ENCODE peak calls at places on chromosome 20, in four cellular contexts. T is natural killer cell, Z is T-helper 17 cell, E is amniotic stem cell. W is an unnamed sample.
A peak's percentile ranks its signal among the peaks of the same experiment; 100 is the strongest.

GRCh38 chr20:40781979-40782378 is 92.9 kb upstream of the MAFB start:
- DNase-seq in T (no peak), Z (no peak), E (no peak), W (peak; percentile 53)

GRCh38 chr20:58788896-58789295 is 61.8 kb downstream of the GNAS-AS1 start:
- DNase-seq in T (no peak), Z (no peak), E (no peak), W (no peak)

GRCh38 chr20:44279228-44279627 is 31.8 kb downstream of the FITM2 start:
- DNase-seq in T (no peak), Z (no peak), E (no peak), W (no peak)

GRCh38 chr20:47370850-47371782 is 14.6 kb upstream of the ZMYND8 start:
- DNase-seq in T (no peak), Z (no peak), E (no peak), W (no peak)

GRCh38 chr20:25676164-25676809 is 20.4 kb downstream of the ZNF337 start:
- DNase-seq in T (no peak), Z (no peak), E (no peak), W (no peak)

GRCh38 chr20:23434521-23435313 is 4.8 kb upstream of the CSTL1 start:
- DNase-seq in T (no peak), Z (no peak), E (no peak), W (no peak)

GRCh38 chr20:40561187-40561586 is 127.8 kb downstream of the MAFB start:
- DNase-seq in T (no peak), Z (no peak), E (no peak), W (no peak)

GRCh38 chr20:19047951-19048296 is 164.5 kb upstream of the SLC24A3 start:
- DNase-seq in T (no peak), Z (no peak), E (no peak), W (no peak)

GRCh38 chr20:23065438-23066201 is 16.1 kb upstream of the THBD start:
- DNase-seq in T (no peak), Z (no peak), E (no peak), W (no peak)

GRCh38 chr20:49969946-49970345 is 12.8 kb upstream of the SNAI1 start:
- DNase-seq in T (no peak), Z (no peak), E (no peak), W (no peak)

GRCh38 chr20:62052336-62052841 is 13.3 kb downstream of the TAF4 start:
- DNase-seq in T (no peak), Z (no peak), E (no peak), W (no peak)

GRCh38 chr20:621115-621756 is 11.1 kb upstream of the TCF15 start:
- DNase-seq in T (no peak), Z (no peak), E (no peak), W (no peak)

GRCh38 chr20:44206132-44206531 is 4.4 kb downstream of the OSER1 start:
- DNase-seq in T (no peak), Z (no peak), E (no peak), W (no peak)

GRCh38 chr20:61520761-61521460 is 268.9 kb downstream of the CDH4 start:
- DNase-seq in T (no peak), Z (no peak), E (no peak), W (no peak)

GRCh38 chr20:41452226-41452625 is 85.6 kb upstream of the EMILIN3 start:
- DNase-seq in T (no peak), Z (no peak), E (no peak), W (no peak)

GRCh38 chr20:56187791-56188190 is 60.7 kb upstream of the MC3R start:
- DNase-seq in T (no peak), Z (no peak), E (no peak), W (no peak)

GRCh38 chr20:24778585-24779031 is 170.5 kb upstream of the CST7 start:
- DNase-seq in T (no peak), Z (no peak), E (no peak), W (peak; percentile 30)

GRCh38 chr20:58759947-58760346 is 67.3 kb downstream of the NPEPL1 start:
- DNase-seq in T (no peak), Z (no peak), E (no peak), W (no peak)

GRCh38 chr20:50567860-50568548 is 57.8 kb downstream of the PTPN1 start:
- DNase-seq in T (no peak), Z (no peak), E (no peak), W (no peak)

GRCh38 chr20:44717986-44718385 is 2.8 kb downstream of the CCN5 start:
- DNase-seq in T (no peak), Z (no peak), E (no peak), W (no peak)

GRCh38 chr20:41040855-41041254 is 12.2 kb downstream of the TOP1 start:
- DNase-seq in T (no peak), Z (no peak), E (no peak), W (no peak)

GRCh38 chr20:25052255-25053206 is 5.4 kb downstream of the ACSS1 start:
- DNase-seq in T (no peak), Z (no peak), E (no peak), W (peak; percentile 27)

GRCh38 chr20:49757597-49757996 is 43.9 kb upstream of the B4GALT5 start:
- DNase-seq in T (no peak), Z (no peak), E (no peak), W (no peak)

GRCh38 chr20:50127587-50128519 is 14.9 kb upstream of the UBE2V1 start:
- DNase-seq in T (no peak), Z (no peak), E (no peak), W (no peak)

GRCh38 chr20:63090052-63090451 is 83.3 kb upstream of the BHLHE23 start:
- DNase-seq in T (no peak), Z (no peak), E (no peak), W (no peak)

GRCh38 chr20:8798505-8798904 is 270.4 kb upstream of the PLCB4 start:
- DNase-seq in T (no peak), Z (no peak), E (no peak), W (no peak)

GRCh38 chr20:50987493-50988210 is 29.0 kb downstream of the MOCS3 start:
- DNase-seq in T (peak; percentile 31), Z (peak; percentile 54), E (peak; percentile 83), W (no peak)

GRCh38 chr20:47607208-47607613 is 105.5 kb downstream of the NCOA3 start:
- DNase-seq in T (no peak), Z (no peak), E (no peak), W (no peak)

GRCh38 chr20:15890358-15890982 is 682.8 kb downstream of the KIF16B start:
- DNase-seq in T (no peak), Z (no peak), E (no peak), W (no peak)

GRCh38 chr20:34311118-34312023 is 8.2 kb upstream of the AHCY start:
- DNase-seq in T (no peak), Z (no peak), E (no peak), W (no peak)

GRCh38 chr20:3115190-3116107 is 30.9 kb upstream of the AVP start:
- DNase-seq in T (no peak), Z (no peak), E (peak; percentile 11), W (no peak)

GRCh38 chr20:41174373-41174772 is 37.0 kb downstream of the PLCG1 start:
- DNase-seq in T (peak; percentile 4), Z (no peak), E (no peak), W (no peak)

GRCh38 chr20:4813076-4813838 is 91.5 kb downstream of the PRND start:
- DNase-seq in T (no peak), Z (peak; percentile 21), E (no peak), W (peak; percentile 62)

GRCh38 chr20:5511930-5512329 is 195.2 kb upstream of the PROKR2 start:
- DNase-seq in T (no peak), Z (no peak), E (no peak), W (no peak)

GRCh38 chr20:41185013-41185757 is 47.8 kb downstream of the PLCG1 start:
- DNase-seq in T (no peak), Z (no peak), E (no peak), W (no peak)

GRCh38 chr20:50244352-50245149 is 53.9 kb downstream of the CEBPB start:
- DNase-seq in T (no peak), Z (no peak), E (no peak), W (no peak)